ENCODE peak calls at places on chromosomes 11 and 22, in seven cellular contexts. One of them, this sample, is unnamed.

GRCh38 chr11:6576471-6577373 is 26.7 kb downstream of the RRP8 start:
- DNase-seq in pancreas: no peak
- DNase-seq in retinal pigment epithelial cell: peak
- DNase-seq in foreskin fibroblast: peak
- DNase-seq in mammary epithelial cell: no peak
- DNase-seq in keratinocyte: no peak
- DNase-seq in HL-60: peak
- DNase-seq in this sample: no peak

GRCh38 chr11:61919113-61919840 is 1.9 kb upstream of the RAB3IL1 start:
- DNase-seq in pancreas: no peak
- DNase-seq in retinal pigment epithelial cell: no peak
- DNase-seq in foreskin fibroblast: no peak
- DNase-seq in mammary epithelial cell: no peak
- DNase-seq in keratinocyte: no peak
- DNase-seq in HL-60: no peak
- DNase-seq in this sample: no peak

GRCh38 chr22:42228480-42228879 is 42.0 kb downstream of the TCF20 start:
- DNase-seq in pancreas: no peak
- DNase-seq in retinal pigment epithelial cell: no peak
- DNase-seq in foreskin fibroblast: no peak
- DNase-seq in mammary epithelial cell: no peak
- DNase-seq in keratinocyte: no peak
- DNase-seq in HL-60: no peak
- DNase-seq in this sample: no peak

GRCh38 chr11:95512177-95512576 is 277.4 kb downstream of the FAM76B start:
- DNase-seq in pancreas: no peak
- DNase-seq in retinal pigment epithelial cell: peak
- DNase-seq in foreskin fibroblast: peak
- DNase-seq in mammary epithelial cell: peak
- DNase-seq in keratinocyte: no peak
- DNase-seq in HL-60: no peak
- DNase-seq in this sample: no peak

GRCh38 chr11:17595526-17596309 is 48.7 kb downstream of the OTOG start:
- DNase-seq in pancreas: no peak
- DNase-seq in retinal pigment epithelial cell: no peak
- DNase-seq in foreskin fibroblast: no peak
- DNase-seq in mammary epithelial cell: no peak
- DNase-seq in keratinocyte: no peak
- DNase-seq in HL-60: no peak
- DNase-seq in this sample: no peak

GRCh38 chr11:46315033-46315738 is 32.1 kb upstream of the DGKZ start:
- DNase-seq in pancreas: no peak
- DNase-seq in retinal pigment epithelial cell: no peak
- DNase-seq in foreskin fibroblast: peak
- DNase-seq in mammary epithelial cell: peak
- DNase-seq in keratinocyte: no peak
- DNase-seq in HL-60: peak
- DNase-seq in this sample: peak

GRCh38 chr11:61890536-61891330 is 612 bp downstream of the FADS3 start:
- DNase-seq in pancreas: peak
- DNase-seq in retinal pigment epithelial cell: peak
- DNase-seq in foreskin fibroblast: peak
- DNase-seq in mammary epithelial cell: peak
- DNase-seq in keratinocyte: no peak
- DNase-seq in HL-60: no peak
- DNase-seq in this sample: peak

GRCh38 chr11:26348776-26349175 is 16.8 kb downstream of the ANO3 start:
- DNase-seq in pancreas: no peak
- DNase-seq in retinal pigment epithelial cell: no peak
- DNase-seq in foreskin fibroblast: no peak
- DNase-seq in mammary epithelial cell: peak
- DNase-seq in keratinocyte: no peak
- DNase-seq in HL-60: no peak
- DNase-seq in this sample: no peak

GRCh38 chr11:64571050-64571409 is 20.0 kb upstream of the SLC22A12 start:
- DNase-seq in pancreas: no peak
- DNase-seq in retinal pigment epithelial cell: no peak
- DNase-seq in foreskin fibroblast: no peak
- DNase-seq in mammary epithelial cell: no peak
- DNase-seq in keratinocyte: no peak
- DNase-seq in HL-60: no peak
- DNase-seq in this sample: no peak

GRCh38 chr11:1937616-1938342 is 9.4 kb upstream of the MRPL23 start:
- DNase-seq in pancreas: peak
- DNase-seq in retinal pigment epithelial cell: no peak
- DNase-seq in foreskin fibroblast: no peak
- DNase-seq in mammary epithelial cell: no peak
- DNase-seq in keratinocyte: no peak
- DNase-seq in HL-60: no peak
- DNase-seq in this sample: no peak

GRCh38 chr11:131108780-131109179 is 192.5 kb upstream of the SNX19 start:
- DNase-seq in pancreas: no peak
- DNase-seq in retinal pigment epithelial cell: no peak
- DNase-seq in foreskin fibroblast: peak
- DNase-seq in mammary epithelial cell: no peak
- DNase-seq in keratinocyte: no peak
- DNase-seq in HL-60: no peak
- DNase-seq in this sample: no peak

GRCh38 chr11:111303476-111303875 is 5.1 kb downstream of the POU2AF3 start:
- DNase-seq in pancreas: no peak
- DNase-seq in retinal pigment epithelial cell: no peak
- DNase-seq in foreskin fibroblast: no peak
- DNase-seq in mammary epithelial cell: peak
- DNase-seq in keratinocyte: no peak
- DNase-seq in HL-60: no peak
- DNase-seq in this sample: peak

GRCh38 chr22:45962756-45963155 is 14.2 kb downstream of the WNT7B start:
- DNase-seq in pancreas: peak
- DNase-seq in retinal pigment epithelial cell: no peak
- DNase-seq in foreskin fibroblast: no peak
- DNase-seq in mammary epithelial cell: no peak
- DNase-seq in keratinocyte: no peak
- DNase-seq in HL-60: no peak
- DNase-seq in this sample: peak

GRCh38 chr22:34010259-34010658 is 90.0 kb upstream of the LARGE1 start:
- DNase-seq in pancreas: no peak
- DNase-seq in retinal pigment epithelial cell: no peak
- DNase-seq in foreskin fibroblast: no peak
- DNase-seq in mammary epithelial cell: no peak
- DNase-seq in keratinocyte: no peak
- DNase-seq in HL-60: no peak
- DNase-seq in this sample: no peak

GRCh38 chr11:109527496-109527895 is 105.5 kb downstream of the C11orf87 start:
- DNase-seq in pancreas: no peak
- DNase-seq in retinal pigment epithelial cell: no peak
- DNase-seq in foreskin fibroblast: no peak
- DNase-seq in mammary epithelial cell: no peak
- DNase-seq in keratinocyte: no peak
- DNase-seq in HL-60: no peak
- DNase-seq in this sample: no peak

GRCh38 chr11:78256962-78257361 is 68.2 kb downstream of the USP35 start:
- DNase-seq in pancreas: peak
- DNase-seq in retinal pigment epithelial cell: peak
- DNase-seq in foreskin fibroblast: peak
- DNase-seq in mammary epithelial cell: no peak
- DNase-seq in keratinocyte: no peak
- DNase-seq in HL-60: no peak
- DNase-seq in this sample: no peak

GRCh38 chr11:104658177-104658576 is 240.1 kb downstream of the CASP12 start:
- DNase-seq in pancreas: no peak
- DNase-seq in retinal pigment epithelial cell: no peak
- DNase-seq in foreskin fibroblast: no peak
- DNase-seq in mammary epithelial cell: no peak
- DNase-seq in keratinocyte: no peak
- DNase-seq in HL-60: no peak
- DNase-seq in this sample: no peak

DNA sequence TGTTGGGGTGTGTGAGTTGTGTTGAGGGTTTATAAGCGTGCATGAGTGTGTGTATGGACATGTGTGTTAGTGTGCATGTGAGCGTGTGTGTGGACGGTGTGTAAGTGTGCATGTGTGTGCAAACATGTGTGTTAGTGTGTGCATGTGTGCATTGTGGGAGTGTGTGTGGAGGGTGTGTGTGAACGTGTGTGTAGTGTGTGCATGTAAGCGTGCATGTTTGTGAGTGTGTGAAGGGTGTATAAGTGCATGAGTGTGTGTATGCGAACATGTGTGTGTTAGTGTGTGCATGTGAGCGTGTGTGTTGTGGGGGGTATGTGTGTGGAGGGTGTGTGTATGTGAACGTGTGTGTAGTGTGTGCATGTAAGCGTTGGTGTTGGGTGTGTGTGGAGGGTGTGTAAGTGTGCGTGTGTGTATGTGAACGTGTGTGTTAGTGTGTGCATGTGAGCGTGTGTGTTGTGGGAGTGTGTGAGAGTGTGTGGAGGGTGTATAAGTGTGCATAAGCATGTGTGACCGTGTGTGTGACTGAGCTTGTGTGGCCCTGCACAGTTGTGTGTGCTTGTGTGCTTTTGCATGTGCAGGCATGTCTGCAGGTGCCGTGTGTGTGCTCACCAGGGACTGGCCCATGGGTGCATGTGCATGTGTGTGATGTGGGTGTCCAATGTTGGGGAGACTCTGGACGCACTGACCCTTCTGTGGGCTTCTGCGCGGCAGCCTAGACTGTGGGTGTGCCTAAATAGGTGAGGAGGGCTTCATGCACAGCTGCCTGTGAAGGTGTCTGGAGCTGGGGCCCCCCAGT is 866.2 kb downstream of the TBC1D22A start:
- DNase-seq in pancreas: no peak
- DNase-seq in retinal pigment epithelial cell: no peak
- DNase-seq in foreskin fibroblast: no peak
- DNase-seq in mammary epithelial cell: no peak
- DNase-seq in keratinocyte: no peak
- DNase-seq in HL-60: no peak
- DNase-seq in this sample: no peak
- TF ChIP-seq CTCF in pancreas: no peak
- TF ChIP-seq CTCF in retinal pigment epithelial cell: no peak
- TF ChIP-seq CTCF in foreskin fibroblast: no peak
- TF ChIP-seq CTCF in mammary epithelial cell: no peak
- TF ChIP-seq CTCF in keratinocyte: no peak
- TF ChIP-seq CTCF in HL-60: no peak
- TF ChIP-seq CTCF in this sample: no peak

DNA sequence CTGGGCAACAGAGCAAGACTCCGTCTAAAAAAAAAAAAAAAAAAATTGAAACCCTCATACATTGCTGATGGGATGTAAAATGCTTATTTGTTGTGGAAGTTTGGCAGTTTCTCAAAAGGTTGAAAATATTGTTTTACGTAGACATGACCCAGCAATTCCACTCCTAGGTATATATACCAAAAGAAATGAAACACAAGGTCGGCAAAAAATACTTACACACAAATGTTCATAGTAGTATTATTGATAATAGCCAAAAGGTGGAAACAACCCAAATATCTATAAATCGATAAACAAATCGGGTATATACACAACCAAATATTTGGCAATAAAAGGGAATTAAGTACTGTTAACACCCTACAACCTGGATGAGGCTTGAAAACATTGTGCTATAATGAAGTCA is 5.1 kb upstream of the ZNF143 start:
- DNase-seq in pancreas: no peak
- DNase-seq in retinal pigment epithelial cell: no peak
- DNase-seq in foreskin fibroblast: no peak
- DNase-seq in mammary epithelial cell: no peak
- DNase-seq in keratinocyte: no peak
- DNase-seq in HL-60: no peak
- DNase-seq in this sample: no peak
- TF ChIP-seq CTCF in pancreas: no peak
- TF ChIP-seq CTCF in retinal pigment epithelial cell: no peak
- TF ChIP-seq CTCF in foreskin fibroblast: no peak
- TF ChIP-seq CTCF in mammary epithelial cell: no peak
- TF ChIP-seq CTCF in keratinocyte: no peak
- TF ChIP-seq CTCF in HL-60: no peak
- TF ChIP-seq CTCF in this sample: no peak

DNA sequence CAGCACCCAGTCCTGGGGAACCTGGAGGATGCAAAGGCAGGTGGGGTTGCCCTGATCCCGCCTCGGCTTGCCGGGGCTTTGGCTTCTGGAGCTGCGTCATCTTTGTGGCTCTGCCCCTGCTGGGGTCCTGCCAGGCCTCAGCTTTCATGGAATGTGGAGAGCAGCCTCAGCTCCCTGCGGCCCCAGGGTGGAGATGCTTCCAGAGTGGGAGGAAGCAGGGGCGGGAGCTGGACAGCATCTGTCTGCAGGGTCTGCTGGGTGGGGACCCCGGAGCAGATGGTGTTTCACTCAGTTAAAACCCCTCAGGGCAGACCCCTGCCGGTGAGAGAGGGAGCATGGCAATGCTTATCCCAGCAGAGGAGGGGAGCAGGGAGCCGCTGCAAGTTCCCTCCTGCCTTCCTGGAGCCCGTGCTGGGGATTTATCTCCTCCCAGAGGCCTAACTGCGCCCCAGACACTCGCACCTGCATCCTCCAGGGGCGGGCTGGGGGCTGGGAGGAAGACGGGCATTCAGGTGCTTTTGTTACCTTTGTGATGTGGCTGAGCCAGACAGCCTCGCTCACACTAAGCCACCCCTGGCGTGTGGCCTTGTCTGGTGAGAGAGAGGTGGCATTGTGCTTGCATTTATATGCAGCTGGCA is 15.7 kb downstream of the GRIK4 start:
- DNase-seq in pancreas: no peak
- DNase-seq in retinal pigment epithelial cell: no peak
- DNase-seq in foreskin fibroblast: no peak
- DNase-seq in mammary epithelial cell: no peak
- DNase-seq in keratinocyte: no peak
- DNase-seq in HL-60: no peak
- DNase-seq in this sample: no peak
- TF ChIP-seq CTCF in pancreas: no peak
- TF ChIP-seq CTCF in retinal pigment epithelial cell: peak
- TF ChIP-seq CTCF in foreskin fibroblast: peak
- TF ChIP-seq CTCF in mammary epithelial cell: no peak
- TF ChIP-seq CTCF in keratinocyte: no peak
- TF ChIP-seq CTCF in HL-60: no peak
- TF ChIP-seq CTCF in this sample: no peak

GRCh38 chr11:13354335-13354734 is 76.7 kb downstream of the BMAL1 start:
- DNase-seq in pancreas: no peak
- DNase-seq in retinal pigment epithelial cell: no peak
- DNase-seq in foreskin fibroblast: no peak
- DNase-seq in mammary epithelial cell: no peak
- DNase-seq in keratinocyte: no peak
- DNase-seq in HL-60: peak
- DNase-seq in this sample: no peak
- TF ChIP-seq CTCF in pancreas: no peak
- TF ChIP-seq CTCF in retinal pigment epithelial cell: peak
- TF ChIP-seq CTCF in foreskin fibroblast: peak
- TF ChIP-seq CTCF in mammary epithelial cell: peak
- TF ChIP-seq CTCF in keratinocyte: peak
- TF ChIP-seq CTCF in HL-60: peak
- TF ChIP-seq CTCF in this sample: peak

GRCh38 chr11:71998061-71998460 is 648 bp upstream of the IL18BP start:
- DNase-seq in pancreas: no peak
- DNase-seq in retinal pigment epithelial cell: no peak
- DNase-seq in foreskin fibroblast: no peak
- DNase-seq in mammary epithelial cell: no peak
- DNase-seq in keratinocyte: no peak
- DNase-seq in HL-60: no peak
- DNase-seq in this sample: no peak
- TF ChIP-seq CTCF in pancreas: no peak
- TF ChIP-seq CTCF in retinal pigment epithelial cell: no peak
- TF ChIP-seq CTCF in foreskin fibroblast: no peak
- TF ChIP-seq CTCF in mammary epithelial cell: no peak
- TF ChIP-seq CTCF in keratinocyte: no peak
- TF ChIP-seq CTCF in HL-60: no peak
- TF ChIP-seq CTCF in this sample: no peak

GRCh38 chr11:89405629-89406028 is 85.5 kb downstream of the NOX4 start:
- DNase-seq in pancreas: no peak
- DNase-seq in retinal pigment epithelial cell: no peak
- DNase-seq in foreskin fibroblast: no peak
- DNase-seq in mammary epithelial cell: peak
- DNase-seq in keratinocyte: no peak
- DNase-seq in HL-60: no peak
- DNase-seq in this sample: no peak
- TF ChIP-seq CTCF in pancreas: no peak
- TF ChIP-seq CTCF in retinal pigment epithelial cell: peak
- TF ChIP-seq CTCF in foreskin fibroblast: peak
- TF ChIP-seq CTCF in mammary epithelial cell: peak
- TF ChIP-seq CTCF in keratinocyte: no peak
- TF ChIP-seq CTCF in HL-60: no peak
- TF ChIP-seq CTCF in this sample: no peak